ENCODE peak calls at places on chromosomes 16 and 17, in ten cellular contexts. U is right atrium auricular region; D is activated T-helper 1 cell treated with Interleukin-2 at 50 U/mL for 16 hours; F is heart left ventricle; E is cardiac fibroblast; K is activated T-cell treated with anti-CD3 and anti-CD28 coated beads, Interleukin-2, amount 50 U/mL, for 72 hours; T is GM04504; V is activated naive CD8-positive, alpha-beta T cell treated with anti-CD3 and anti-CD28 coated beads, Interleukin-2, amount 50 U/mL, for 24 hours; H is HT1080; A is activated CD4-positive, alpha-beta T cell treated with anti-CD3 and anti-CD28 coated beads for 48 hours. W is an unnamed sample.
A peak's percentile ranks its signal among the peaks of the same experiment; 100 is the strongest.

GRCh38 chr16:65125322-65125721 is 3.5 kb upstream of the CDH11 start:
- DNase-seq in U (no peak), H (no peak), K (no peak), E (no peak), A (no peak), D (no peak), T (no peak), V (no peak), F (no peak), W (no peak)

GRCh38 chr16:17364319-17365210 is 106.2 kb downstream of the XYLT1 start:
- DNase-seq in E (peak; percentile 93), U (no peak), T (peak; percentile 82), V (no peak), A (peak; percentile 57), F (no peak), D (no peak), H (peak; percentile 8), K (peak; percentile 43), W (no peak)

GRCh38 chr16:19375561-19376158 is 42.0 kb upstream of the TMC5 start:
- DNase-seq in D (no peak), F (no peak), E (peak; percentile 70), H (peak; percentile 35), U (no peak), V (peak; percentile 32), K (peak; percentile 21), T (peak; percentile 11), A (peak; percentile 42), W (peak; percentile 29)

GRCh38 chr17:10262451-10262850 is 64.0 kb upstream of the GAS7 start:
- DNase-seq in V (no peak), E (no peak), T (no peak), H (no peak), U (no peak), K (no peak), D (no peak), F (no peak), A (no peak), W (no peak)

GRCh38 chr17:17749921-17750320 is 68.7 kb downstream of the RAI1 start:
- DNase-seq in D (no peak), E (peak; percentile 51), H (peak; percentile 30), F (no peak), V (peak; percentile 63), A (peak; percentile 65), T (no peak), U (no peak), K (peak; percentile 54), W (peak; percentile 54)

GRCh38 chr16:745739-746138 is 4.9 kb upstream of the CIAO3 start:
- DNase-seq in E (no peak), V (no peak), A (peak; percentile 39), F (no peak), D (no peak), T (no peak), U (no peak), K (no peak), H (no peak), W (no peak)

GRCh38 chr17:52027620-52028019 is 130.9 kb downstream of the CA10 start:
- DNase-seq in K (no peak), T (peak; percentile 43), F (no peak), A (no peak), U (no peak), D (no peak), H (peak; percentile 84), E (peak; percentile 59), V (no peak), W (no peak)

GRCh38 chr17:15479697-15480096 is 12.3 kb upstream of the CDRT4 start:
- DNase-seq in T (no peak), A (no peak), U (no peak), F (no peak), H (peak; percentile 86), K (no peak), E (no peak), D (no peak), V (no peak), W (no peak)

GRCh38 chr16:35221482-35222185 is 1762.2 kb downstream of the TP53TG3F start:
- DNase-seq in H (no peak), K (no peak), A (no peak), E (no peak), F (no peak), U (no peak), D (no peak), V (no peak), T (no peak), W (no peak)

GRCh38 chr16:53413864-53414263 is 20.4 kb upstream of the RBL2 start:
- DNase-seq in K (no peak), E (no peak), D (no peak), T (no peak), U (no peak), A (no peak), H (no peak), F (no peak), V (no peak), W (no peak)

GRCh38 chr17:44587339-44587738 is 30.1 kb downstream of the FZD2 start:
- DNase-seq in E (peak; percentile 92), H (peak; percentile 90), U (peak; percentile 88), F (peak; percentile 86), D (no peak), V (no peak), A (no peak), K (no peak), T (peak; percentile 56), W (no peak)

GRCh38 chr17:41333836-41334235 is 16.8 kb downstream of the KRT33A start:
- DNase-seq in A (no peak), K (no peak), D (no peak), H (no peak), F (no peak), V (no peak), T (no peak), U (no peak), E (no peak), W (no peak)

GRCh38 chr17:48234922-48235321 is 127.4 kb downstream of the SNX11 start:
- DNase-seq in U (no peak), H (no peak), K (no peak), A (no peak), E (no peak), D (no peak), V (no peak), F (no peak), T (no peak), W (no peak)

GRCh38 chr17:29158515-29159275 is 21.5 kb downstream of the MYO18A start:
- DNase-seq in F (no peak), H (no peak), A (no peak), K (no peak), U (no peak), V (no peak), D (no peak), E (no peak), T (no peak), W (no peak)

GRCh38 chr16:77169650-77170236 is 21.2 kb upstream of the MON1B start:
- DNase-seq in E (peak; percentile 63), K (peak; percentile 63), F (no peak), T (peak; percentile 1), U (no peak), D (no peak), A (peak; percentile 74), V (peak; percentile 50), H (peak; percentile 18), W (no peak)

GRCh38 chr17:33016920-33017319 is 25.3 kb downstream of the SPACA3 start:
- DNase-seq in D (no peak), H (no peak), A (no peak), F (no peak), T (no peak), U (no peak), K (no peak), E (no peak), V (no peak), W (no peak)

GRCh38 chr17:68599873-68600122 is 1.4 kb downstream of the FAM20A start:
- DNase-seq in V (no peak), T (no peak), H (no peak), D (no peak), K (no peak), U (no peak), A (no peak), E (no peak), F (no peak), W (no peak)

GRCh38 chr17:72715906-72716572 is 376.4 kb downstream of the SLC39A11 start:
- DNase-seq in V (no peak), H (peak; percentile 99), D (no peak), A (no peak), U (peak; percentile 60), K (no peak), T (peak; percentile 95), F (no peak), E (peak; percentile 98), W (no peak)

GRCh38 chr16:643050-643368 is 1.4 kb downstream of the MCRIP2 start:
- DNase-seq in K (no peak), E (no peak), D (no peak), A (no peak), T (no peak), U (no peak), H (no peak), F (no peak), V (no peak), W (no peak)

GRCh38 chr17:7888184-7888920 is at the start of gene CHD3:
- DNase-seq in V (peak; percentile 65), E (peak; percentile 32), H (no peak), U (no peak), K (peak; percentile 61), T (no peak), D (no peak), A (peak; percentile 78), F (no peak), W (no peak)

GRCh38 chr17:75457047-75457654 is 716 bp downstream of the TMEM94 start:
- DNase-seq in H (no peak), D (no peak), E (peak; percentile 40), A (peak; percentile 27), U (no peak), K (peak; percentile 22), T (no peak), V (peak; percentile 29), F (no peak), W (no peak)

GRCh38 chr16:11546522-11547485 is 39.9 kb downstream of the LITAF start:
- DNase-seq in V (no peak), K (no peak), D (no peak), A (no peak), F (no peak), U (no peak), E (peak; percentile 31), T (peak; percentile 21), H (peak; percentile 18), W (no peak)

GRCh38 chr17:70642059-70642458 is 472.7 kb downstream of the KCNJ2 start:
- DNase-seq in D (no peak), U (no peak), H (no peak), F (no peak), E (no peak), A (no peak), K (no peak), T (no peak), V (no peak), W (no peak)

GRCh38 chr16:71552698-71553503 is 24.0 kb downstream of the TAT start:
- DNase-seq in V (no peak), D (no peak), A (no peak), F (no peak), T (no peak), H (no peak), K (no peak), U (no peak), E (no peak), W (no peak)

GRCh38 chr17:17121162-17121561 is 78.9 kb downstream of the MPRIP start:
- DNase-seq in F (no peak), U (no peak), T (no peak), V (no peak), D (no peak), H (no peak), K (no peak), A (no peak), E (no peak), W (no peak)

GRCh38 chr17:4956493-4957061 is 5.7 kb downstream of the ENO3 start:
- DNase-seq in T (no peak), V (peak; percentile 60), E (no peak), A (peak; percentile 69), K (no peak), U (no peak), H (no peak), D (no peak), F (no peak), W (no peak)

GRCh38 chr17:13918247-13918646 is 151.1 kb upstream of the COX10 start:
- DNase-seq in E (no peak), U (no peak), K (no peak), V (no peak), F (no peak), D (no peak), H (no peak), T (no peak), A (no peak), W (no peak)

GRCh38 chr16:75251280-75252048 is at the start of gene BCAR1:
- DNase-seq in F (peak; percentile 93), D (no peak), T (peak; percentile 85), E (peak; percentile 81), K (peak; percentile 35), A (no peak), H (peak; percentile 78), V (peak; percentile 32), U (peak; percentile 86), W (no peak)

W was measured in stimulated activated naive B cell treated with anti-CD40 and anti-IgM and Interleukin-4, amounts not matched to agents 10 μg/mL and 1 μg/mL and 100 μg/mL, for 72 hours.